ENCODE peak calls at places on chromosomes 2 and 18, in eight cellular contexts. One of them, this sample, is unnamed. For H3K4me1 and H3K36me3, the result is how much of the 10 kb centered on the place peaks cover.

GRCh38 chr2:53813151-53813550 is 26.3 kb downstream of the ERLEC1 start:
- DNase-seq in hepatocyte: peak
- DNase-seq in lower lobe of right lung: no peak
- DNase-seq in CD4-positive, CD25-positive, alpha-beta regulatory T cell: no peak
- DNase-seq in A673: no peak
- DNase-seq in upper lobe of right lung: no peak
- DNase-seq in GM23338: no peak
- DNase-seq in left ventricle myocardium inferior: no peak
- DNase-seq in this sample: no peak

GRCh38 chr2:240557101-240557751 is 562 bp downstream of the ANKMY1 start:
- DNase-seq in left ventricle myocardium inferior: no peak
- DNase-seq in CD4-positive, CD25-positive, alpha-beta regulatory T cell: no peak
- DNase-seq in A673: no peak
- DNase-seq in GM23338: peak
- DNase-seq in lower lobe of right lung: peak
- DNase-seq in hepatocyte: peak
- DNase-seq in upper lobe of right lung: no peak
- DNase-seq in this sample: no peak

GRCh38 chr2:23593396-23594078 is 208.6 kb downstream of the KLHL29 start:
- DNase-seq in A673: no peak
- DNase-seq in hepatocyte: no peak
- DNase-seq in upper lobe of right lung: no peak
- DNase-seq in GM23338: no peak
- DNase-seq in lower lobe of right lung: peak
- DNase-seq in left ventricle myocardium inferior: no peak
- DNase-seq in CD4-positive, CD25-positive, alpha-beta regulatory T cell: no peak
- DNase-seq in this sample: no peak

GRCh38 chr2:227617316-227618250 is at the start of gene SCYGR4:
- DNase-seq in left ventricle myocardium inferior: no peak
- DNase-seq in upper lobe of right lung: no peak
- DNase-seq in A673: no peak
- DNase-seq in GM23338: no peak
- DNase-seq in lower lobe of right lung: no peak
- DNase-seq in CD4-positive, CD25-positive, alpha-beta regulatory T cell: no peak
- DNase-seq in hepatocyte: no peak
- DNase-seq in this sample: no peak

GRCh38 chr18:79866889-79867574 is 69.3 kb downstream of the KCNG2 start:
- DNase-seq in CD4-positive, CD25-positive, alpha-beta regulatory T cell: no peak
- DNase-seq in upper lobe of right lung: peak
- DNase-seq in hepatocyte: no peak
- DNase-seq in A673: peak
- DNase-seq in lower lobe of right lung: no peak
- DNase-seq in GM23338: no peak
- DNase-seq in left ventricle myocardium inferior: no peak
- DNase-seq in this sample: no peak

GRCh38 chr18:79939096-79939495 is 12.4 kb downstream of the SLC66A2 start:
- DNase-seq in CD4-positive, CD25-positive, alpha-beta regulatory T cell: no peak
- DNase-seq in GM23338: no peak
- DNase-seq in A673: no peak
- DNase-seq in hepatocyte: no peak
- DNase-seq in lower lobe of right lung: peak
- DNase-seq in left ventricle myocardium inferior: no peak
- DNase-seq in upper lobe of right lung: no peak
- DNase-seq in this sample: no peak

GRCh38 chr2:170369894-170370293 is 191.9 kb downstream of the MYO3B start:
- DNase-seq in left ventricle myocardium inferior: no peak
- DNase-seq in A673: peak
- DNase-seq in upper lobe of right lung: no peak
- DNase-seq in hepatocyte: peak
- DNase-seq in CD4-positive, CD25-positive, alpha-beta regulatory T cell: no peak
- DNase-seq in lower lobe of right lung: no peak
- DNase-seq in GM23338: peak
- DNase-seq in this sample: peak

GRCh38 chr18:77100751-77101355 is 31.7 kb downstream of the MBP start:
- DNase-seq in GM23338: no peak
- DNase-seq in left ventricle myocardium inferior: no peak
- DNase-seq in CD4-positive, CD25-positive, alpha-beta regulatory T cell: no peak
- DNase-seq in hepatocyte: no peak
- DNase-seq in A673: no peak
- DNase-seq in lower lobe of right lung: no peak
- DNase-seq in upper lobe of right lung: no peak
- DNase-seq in this sample: no peak

GRCh38 chr2:210195066-210195852 is 24.1 kb upstream of the KANSL1L start:
- DNase-seq in A673: peak
- DNase-seq in GM23338: peak
- DNase-seq in left ventricle myocardium inferior: no peak
- DNase-seq in CD4-positive, CD25-positive, alpha-beta regulatory T cell: peak
- DNase-seq in lower lobe of right lung: no peak
- DNase-seq in hepatocyte: peak
- DNase-seq in upper lobe of right lung: no peak
- DNase-seq in this sample: peak

GRCh38 chr2:129910446-129911362 is 68.8 kb upstream of the RAB6C start:
- DNase-seq in A673: no peak
- DNase-seq in upper lobe of right lung: no peak
- DNase-seq in lower lobe of right lung: no peak
- DNase-seq in CD4-positive, CD25-positive, alpha-beta regulatory T cell: no peak
- DNase-seq in GM23338: no peak
- DNase-seq in hepatocyte: no peak
- DNase-seq in left ventricle myocardium inferior: no peak
- DNase-seq in this sample: no peak

GRCh38 chr2:151965884-151966283 is 133.0 kb downstream of the CACNB4 start:
- DNase-seq in upper lobe of right lung: no peak
- DNase-seq in hepatocyte: no peak
- DNase-seq in CD4-positive, CD25-positive, alpha-beta regulatory T cell: no peak
- DNase-seq in A673: no peak
- DNase-seq in lower lobe of right lung: no peak
- DNase-seq in GM23338: no peak
- DNase-seq in left ventricle myocardium inferior: no peak
- DNase-seq in this sample: no peak

GRCh38 chr2:172962824-172963223 is 112.8 kb upstream of the MAP3K20 start:
- DNase-seq in A673: peak
- DNase-seq in left ventricle myocardium inferior: no peak
- DNase-seq in CD4-positive, CD25-positive, alpha-beta regulatory T cell: no peak
- DNase-seq in hepatocyte: no peak
- DNase-seq in GM23338: no peak
- DNase-seq in lower lobe of right lung: no peak
- DNase-seq in upper lobe of right lung: no peak
- DNase-seq in this sample: no peak

GRCh38 chr2:164913011-164913410 is 42.3 kb downstream of the SLC38A11 start:
- DNase-seq in lower lobe of right lung: no peak
- DNase-seq in CD4-positive, CD25-positive, alpha-beta regulatory T cell: no peak
- DNase-seq in left ventricle myocardium inferior: no peak
- DNase-seq in GM23338: peak
- DNase-seq in A673: no peak
- DNase-seq in upper lobe of right lung: no peak
- DNase-seq in hepatocyte: no peak
- DNase-seq in this sample: no peak

GRCh38 chr2:139967665-139968064 is 1187.5 kb upstream of the NXPH2 start:
- DNase-seq in hepatocyte: no peak
- DNase-seq in A673: no peak
- DNase-seq in lower lobe of right lung: no peak
- DNase-seq in upper lobe of right lung: no peak
- DNase-seq in left ventricle myocardium inferior: no peak
- DNase-seq in CD4-positive, CD25-positive, alpha-beta regulatory T cell: no peak
- DNase-seq in GM23338: no peak
- DNase-seq in this sample: no peak

GRCh38 chr2:96250188-96250587 is 15.6 kb downstream of the TMEM127 start:
- DNase-seq in left ventricle myocardium inferior: no peak
- DNase-seq in GM23338: no peak
- DNase-seq in CD4-positive, CD25-positive, alpha-beta regulatory T cell: no peak
- DNase-seq in lower lobe of right lung: no peak
- DNase-seq in upper lobe of right lung: peak
- DNase-seq in hepatocyte: no peak
- DNase-seq in A673: no peak
- DNase-seq in this sample: no peak

GRCh38 chr2:189848276-189848675 is 64.0 kb downstream of the PMS1 start:
- DNase-seq in GM23338: no peak
- DNase-seq in hepatocyte: no peak
- DNase-seq in A673: no peak
- DNase-seq in lower lobe of right lung: no peak
- DNase-seq in CD4-positive, CD25-positive, alpha-beta regulatory T cell: no peak
- DNase-seq in left ventricle myocardium inferior: no peak
- DNase-seq in upper lobe of right lung: no peak
- DNase-seq in this sample: no peak

GRCh38 chr18:35513181-35513932 is 15.6 kb upstream of the INO80C start:
- DNase-seq in lower lobe of right lung: no peak
- DNase-seq in A673: peak
- DNase-seq in CD4-positive, CD25-positive, alpha-beta regulatory T cell: no peak
- DNase-seq in upper lobe of right lung: peak
- DNase-seq in left ventricle myocardium inferior: peak
- DNase-seq in GM23338: peak
- DNase-seq in hepatocyte: peak
- DNase-seq in this sample: no peak

GRCh38 chr2:222532315-222532714 is 108.0 kb downstream of the SGPP2 start:
- DNase-seq in lower lobe of right lung: no peak
- DNase-seq in A673: no peak
- DNase-seq in GM23338: no peak
- DNase-seq in upper lobe of right lung: no peak
- DNase-seq in CD4-positive, CD25-positive, alpha-beta regulatory T cell: no peak
- DNase-seq in left ventricle myocardium inferior: no peak
- DNase-seq in hepatocyte: no peak
- DNase-seq in this sample: no peak

GRCh38 chr2:84838434-84839145 is 42.3 kb downstream of the TRABD2A start:
- DNase-seq in hepatocyte: no peak
- DNase-seq in upper lobe of right lung: no peak
- DNase-seq in CD4-positive, CD25-positive, alpha-beta regulatory T cell: no peak
- DNase-seq in A673: no peak
- DNase-seq in GM23338: no peak
- DNase-seq in lower lobe of right lung: no peak
- DNase-seq in left ventricle myocardium inferior: no peak
- DNase-seq in this sample: no peak

GRCh38 chr2:15594291-15595256 is 2.9 kb downstream of the DDX1 start:
- DNase-seq in GM23338: no peak
- DNase-seq in A673: no peak
- DNase-seq in upper lobe of right lung: no peak
- DNase-seq in lower lobe of right lung: no peak
- DNase-seq in CD4-positive, CD25-positive, alpha-beta regulatory T cell: no peak
- DNase-seq in hepatocyte: no peak
- DNase-seq in left ventricle myocardium inferior: no peak
- DNase-seq in this sample: no peak

GRCh38 chr2:150097891-150098595 is 389.4 kb downstream of the RND3 start:
- DNase-seq in A673: peak
- DNase-seq in GM23338: no peak
- DNase-seq in left ventricle myocardium inferior: no peak
- DNase-seq in lower lobe of right lung: no peak
- DNase-seq in CD4-positive, CD25-positive, alpha-beta regulatory T cell: no peak
- DNase-seq in upper lobe of right lung: no peak
- DNase-seq in hepatocyte: peak
- DNase-seq in this sample: no peak

GRCh38 chr2:105261061-105261460 is 19.5 kb downstream of the GPR45 start:
- DNase-seq in lower lobe of right lung: no peak
- DNase-seq in GM23338: no peak
- DNase-seq in hepatocyte: peak
- DNase-seq in A673: no peak
- DNase-seq in upper lobe of right lung: no peak
- DNase-seq in CD4-positive, CD25-positive, alpha-beta regulatory T cell: no peak
- DNase-seq in left ventricle myocardium inferior: no peak
- DNase-seq in this sample: no peak

GRCh38 chr18:3920832-3921231 is 470.9 kb downstream of the TGIF1 start:
- DNase-seq in CD4-positive, CD25-positive, alpha-beta regulatory T cell: no peak
- DNase-seq in hepatocyte: no peak
- DNase-seq in GM23338: no peak
- DNase-seq in A673: no peak
- DNase-seq in upper lobe of right lung: no peak
- DNase-seq in lower lobe of right lung: no peak
- DNase-seq in left ventricle myocardium inferior: no peak
- DNase-seq in this sample: no peak

GRCh38 chr2:55099878-55100820 is 49.9 kb upstream of the RTN4 start:
- DNase-seq in CD4-positive, CD25-positive, alpha-beta regulatory T cell: no peak
- DNase-seq in upper lobe of right lung: no peak
- DNase-seq in lower lobe of right lung: no peak
- DNase-seq in left ventricle myocardium inferior: no peak
- DNase-seq in A673: peak
- DNase-seq in hepatocyte: no peak
- DNase-seq in GM23338: no peak
- DNase-seq in this sample: no peak
- H3K4me1 ChIP-seq in CD4-positive, CD25-positive, alpha-beta regulatory T cell: under half
- H3K4me1 ChIP-seq in upper lobe of right lung: under half
- H3K4me1 ChIP-seq in lower lobe of right lung: half or more
- H3K4me1 ChIP-seq in left ventricle myocardium inferior: half or more
- H3K4me1 ChIP-seq in A673: under half
- H3K4me1 ChIP-seq in hepatocyte: under half
- H3K4me1 ChIP-seq in GM23338: under half
- H3K4me1 ChIP-seq in this sample: under half

GRCh38 chr18:24827500-24827899 is 367.1 kb downstream of the HRH4 start:
- DNase-seq in CD4-positive, CD25-positive, alpha-beta regulatory T cell: no peak
- DNase-seq in left ventricle myocardium inferior: no peak
- DNase-seq in A673: no peak
- DNase-seq in lower lobe of right lung: no peak
- DNase-seq in hepatocyte: no peak
- DNase-seq in GM23338: no peak
- DNase-seq in upper lobe of right lung: no peak
- DNase-seq in this sample: no peak
- H3K36me3 ChIP-seq in CD4-positive, CD25-positive, alpha-beta regulatory T cell: under half
- H3K36me3 ChIP-seq in left ventricle myocardium inferior: under half
- H3K36me3 ChIP-seq in A673: under half
- H3K36me3 ChIP-seq in lower lobe of right lung: under half
- H3K36me3 ChIP-seq in hepatocyte: under half
- H3K36me3 ChIP-seq in GM23338: under half
- H3K36me3 ChIP-seq in upper lobe of right lung: under half
- H3K36me3 ChIP-seq in this sample: under half

GRCh38 chr2:7999683-8000476 is 682.0 kb upstream of the ID2 start:
- DNase-seq in lower lobe of right lung: no peak
- DNase-seq in A673: no peak
- DNase-seq in upper lobe of right lung: no peak
- DNase-seq in CD4-positive, CD25-positive, alpha-beta regulatory T cell: no peak
- DNase-seq in GM23338: peak
- DNase-seq in hepatocyte: no peak
- DNase-seq in left ventricle myocardium inferior: no peak
- DNase-seq in this sample: no peak

GRCh38 chr2:8000861-8001260 is 681.0 kb upstream of the ID2 start:
- DNase-seq in lower lobe of right lung: no peak
- DNase-seq in GM23338: no peak
- DNase-seq in left ventricle myocardium inferior: no peak
- DNase-seq in hepatocyte: no peak
- DNase-seq in CD4-positive, CD25-positive, alpha-beta regulatory T cell: no peak
- DNase-seq in A673: no peak
- DNase-seq in upper lobe of right lung: no peak
- DNase-seq in this sample: no peak

GRCh38 chr2:8003462-8004075 is 678.3 kb upstream of the ID2 start:
- DNase-seq in left ventricle myocardium inferior: peak
- DNase-seq in CD4-positive, CD25-positive, alpha-beta regulatory T cell: no peak
- DNase-seq in A673: peak
- DNase-seq in hepatocyte: peak
- DNase-seq in GM23338: no peak
- DNase-seq in lower lobe of right lung: no peak
- DNase-seq in upper lobe of right lung: no peak
- DNase-seq in this sample: no peak

GRCh38 chr2:8004250-8004681 is 677.6 kb upstream of the ID2 start:
- DNase-seq in lower lobe of right lung: no peak
- DNase-seq in hepatocyte: peak
- DNase-seq in upper lobe of right lung: no peak
- DNase-seq in A673: peak
- DNase-seq in GM23338: no peak
- DNase-seq in left ventricle myocardium inferior: no peak
- DNase-seq in CD4-positive, CD25-positive, alpha-beta regulatory T cell: no peak
- DNase-seq in this sample: no peak

GRCh38 chr2:8002765-8003393 is 679.0 kb upstream of the ID2 start:
- DNase-seq in A673: no peak
- DNase-seq in CD4-positive, CD25-positive, alpha-beta regulatory T cell: no peak
- DNase-seq in lower lobe of right lung: no peak
- DNase-seq in upper lobe of right lung: no peak
- DNase-seq in left ventricle myocardium inferior: no peak
- DNase-seq in hepatocyte: no peak
- DNase-seq in GM23338: no peak
- DNase-seq in this sample: no peak
- H3K4me3 ChIP-seq in A673: no peak
- H3K4me3 ChIP-seq in CD4-positive, CD25-positive, alpha-beta regulatory T cell: no peak
- H3K4me3 ChIP-seq in lower lobe of right lung: no peak
- H3K4me3 ChIP-seq in upper lobe of right lung: no peak
- H3K4me3 ChIP-seq in left ventricle myocardium inferior: no peak
- H3K4me3 ChIP-seq in hepatocyte: no peak
- H3K4me3 ChIP-seq in GM23338: no peak
- H3K4me3 ChIP-seq in this sample: no peak

GRCh38 chr2:70525032-70525431 is 28.6 kb downstream of the TGFA start:
- DNase-seq in left ventricle myocardium inferior: no peak
- DNase-seq in upper lobe of right lung: no peak
- DNase-seq in hepatocyte: no peak
- DNase-seq in CD4-positive, CD25-positive, alpha-beta regulatory T cell: no peak
- DNase-seq in lower lobe of right lung: no peak
- DNase-seq in A673: no peak
- DNase-seq in GM23338: no peak
- DNase-seq in this sample: no peak
- H3K4me1 ChIP-seq in left ventricle myocardium inferior: under half
- H3K4me1 ChIP-seq in upper lobe of right lung: under half
- H3K4me1 ChIP-seq in hepatocyte: under half
- H3K4me1 ChIP-seq in CD4-positive, CD25-positive, alpha-beta regulatory T cell: under half
- H3K4me1 ChIP-seq in lower lobe of right lung: under half
- H3K4me1 ChIP-seq in A673: under half
- H3K4me1 ChIP-seq in GM23338: under half
- H3K4me1 ChIP-seq in this sample: under half

This sample was measured in HAP-1.